ENCODE peak calls at places on chromosome 2, in five cellular contexts. L, C, K, H and M are unnamed samples.

GRCh38 chr2:224890407-224890806 is 151.9 kb downstream of the DOCK10 start:
- DNase-seq in L (no peak), K (no peak), C (no peak), H (no peak), M (no peak)

GRCh38 chr2:218605438-218605837 is 2.3 kb upstream of the PLCD4 start:
- DNase-seq in K (no peak), L (peak), C (peak), H (no peak), M (no peak)

GRCh38 chr2:11499081-11499743 is 33.3 kb upstream of the E2F6 start:
- DNase-seq in K (peak), C (no peak), H (no peak), L (no peak), M (no peak)

GRCh38 chr2:204842731-204843490 is 297.6 kb downstream of the PARD3B start:
- DNase-seq in H (peak), K (no peak), L (peak), C (peak), M (peak)

GRCh38 chr2:231069379-231070054 is 12.8 kb downstream of the PSMD1 start:
- DNase-seq in L (no peak), K (no peak), C (peak), H (no peak), M (no peak)

GRCh38 chr2:239223330-239224248 is 177.2 kb downstream of the HDAC4 start:
- DNase-seq in H (no peak), K (no peak), C (peak), L (no peak), M (peak)

GRCh38 chr2:174776223-174776622 is 12.0 kb upstream of the CHRNA1 start:
- DNase-seq in K (no peak), L (no peak), H (no peak), C (no peak), M (no peak)

GRCh38 chr2:241354668-241355658 is 1.1 kb upstream of the FARP2 start:
- DNase-seq in H (peak), L (peak), K (peak), C (peak), M (peak)

GRCh38 chr2:168559187-168559586 is 103.1 kb downstream of the CERS6 start:
- DNase-seq in L (no peak), C (no peak), K (no peak), H (peak), M (no peak)

GRCh38 chr2:79716266-79716665 is 203.4 kb downstream of the CTNNA2 start:
- DNase-seq in L (no peak), K (no peak), C (no peak), H (no peak), M (no peak)

GRCh38 chr2:54558976-54559410 is 102.9 kb downstream of the SPTBN1 start:
- DNase-seq in K (no peak), H (no peak), C (no peak), L (no peak), M (peak)

GRCh38 chr2:55710025-55710424 is 16.4 kb upstream of the PNPT1 start:
- DNase-seq in L (no peak), K (no peak), H (no peak), C (no peak), M (no peak)

GRCh38 chr2:133063792-133064191 is 393.8 kb upstream of the LYPD1 start:
- DNase-seq in K (peak), C (peak), L (peak), H (peak), M (no peak)

GRCh38 chr2:134799936-134800335 is 38.5 kb upstream of the ACMSD start:
- DNase-seq in H (no peak), L (no peak), K (no peak), C (no peak), M (no peak)

GRCh38 chr2:159553727-159554126 is 62.6 kb downstream of the BAZ2B start:
- DNase-seq in H (no peak), L (no peak), C (no peak), K (no peak), M (no peak)

GRCh38 chr2:218261424-218262273 is 834 bp downstream of the GPBAR1 start:
- DNase-seq in H (no peak), C (no peak), L (no peak), K (no peak), M (peak)

GRCh38 chr2:135965756-135966155 is 19.7 kb downstream of the DARS1 start:
- DNase-seq in C (no peak), L (no peak), H (no peak), K (no peak), M (no peak)

GRCh38 chr2:12017499-12018185 is 271.2 kb downstream of the LPIN1 start:
- DNase-seq in L (no peak), K (no peak), H (no peak), C (no peak), M (no peak)

GRCh38 chr2:64122358-64122757 is 21.9 kb downstream of the PELI1 start:
- DNase-seq in C (no peak), K (no peak), L (no peak), H (no peak), M (no peak)

GRCh38 chr2:29113027-29113686 is 2.1 kb upstream of the CLIP4 start:
- DNase-seq in C (peak), L (no peak), K (no peak), H (no peak), M (peak)

GRCh38 chr2:11784747-11785610 is 38.5 kb downstream of the LPIN1 start:
- DNase-seq in H (peak), L (peak), K (peak), C (peak), M (peak)

GRCh38 chr2:63545023-63545422 is 43.3 kb downstream of the WDPCP start:
- DNase-seq in L (no peak), K (no peak), C (no peak), H (no peak), M (no peak)

GRCh38 chr2:202161106-202161836 is 77.1 kb downstream of the SUMO1 start:
- DNase-seq in C (no peak), L (peak), H (no peak), K (no peak), M (no peak)

GRCh38 chr2:189657867-189658266 is 3.4 kb upstream of the ASNSD1 start:
- DNase-seq in H (no peak), L (no peak), K (no peak), C (no peak), M (peak)

GRCh38 chr2:104388296-104388695 is 465.6 kb upstream of the POU3F3 start:
- DNase-seq in C (peak), L (no peak), K (no peak), H (no peak), M (no peak)

GRCh38 chr2:16729901-16730300 is 64.3 kb upstream of the CYRIA start:
- DNase-seq in C (no peak), H (no peak), L (no peak), K (no peak), M (no peak)

GRCh38 chr2:157182204-157182709 is 75.2 kb upstream of the GALNT5 start:
- DNase-seq in K (no peak), H (no peak), L (no peak), C (no peak), M (no peak)

GRCh38 chr2:176814740-176815367 is 397.7 kb upstream of the HNRNPA3 start:
- DNase-seq in L (peak), H (peak), K (no peak), C (peak), M (peak)

GRCh38 chr2:113005030-113005509 is at the start of gene IL36A:
- DNase-seq in L (no peak), H (no peak), C (no peak), K (no peak), M (no peak)

GRCh38 chr2:46615555-46616487 is 136.5 kb downstream of the TMEM247 start:
- DNase-seq in C (peak), K (no peak), L (peak), H (peak), M (peak)

GRCh38 chr2:71787476-71788185 is 334.3 kb downstream of the DYSF start:
- DNase-seq in K (no peak), L (no peak), C (no peak), H (no peak), M (peak)

GRCh38 chr2:204776781-204777559 is 231.7 kb downstream of the PARD3B start:
- DNase-seq in C (peak), H (no peak), L (peak), K (no peak), M (no peak)

GRCh38 chr2:108813732-108814131 is 27.2 kb downstream of the CCDC138 start:
- DNase-seq in H (no peak), L (no peak), K (no peak), C (peak), M (no peak)

GRCh38 chr2:241908686-241909420 is 39.3 kb downstream of the RTP5 start:
- DNase-seq in C (no peak), K (no peak), L (no peak), H (no peak), M (peak)

GRCh38 chr2:95047629-95048510 is 22.4 kb downstream of the MAL start:
- DNase-seq in C (no peak), H (no peak), L (no peak), K (no peak), M (no peak)

GRCh38 chr2:98821629-98822135 is 90.8 kb upstream of the MGAT4A start:
- DNase-seq in K (no peak), L (no peak), C (no peak), H (no peak), M (no peak)

DNA sequence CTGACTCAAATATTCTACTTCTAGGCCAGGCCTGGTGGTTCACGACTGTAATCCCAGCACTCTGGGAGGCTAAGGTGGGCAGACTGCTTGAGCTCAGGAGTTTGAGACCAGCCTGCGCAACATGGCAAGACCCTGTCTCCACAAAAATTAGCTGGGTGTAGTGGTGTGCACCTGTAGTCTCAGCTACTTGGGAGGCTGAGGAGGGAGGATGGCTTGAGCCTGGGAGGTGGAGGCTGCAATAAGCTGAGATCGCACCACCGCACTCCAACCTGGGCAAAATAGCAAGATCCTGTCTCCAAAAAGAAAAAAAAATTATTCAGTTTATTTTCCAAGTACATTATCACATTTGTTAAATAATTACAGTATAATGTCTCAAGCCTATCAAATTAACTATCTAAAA is 7.3 kb downstream of the PPP3R1 start:
- DNase-seq in K (no peak), C (no peak), L (no peak), H (no peak), M (no peak)
- H3K4me2 ChIP-seq in K (no peak), C (no peak), L (no peak), H (no peak), M (no peak)

GRCh38 chr2:37215255-37215654 is 16.1 kb downstream of the CEBPZ start:
- DNase-seq in H (no peak), L (no peak), C (peak), K (no peak), M (no peak)
- H3K4me2 ChIP-seq in H (peak), L (no peak), C (no peak), K (no peak), M (no peak)

GRCh38 chr2:25948437-25948836 is 33.9 kb downstream of the KIF3C start:
- DNase-seq in K (no peak), L (no peak), H (no peak), C (no peak), M (no peak)
- H3K4me2 ChIP-seq in K (no peak), L (no peak), H (no peak), C (no peak), M (no peak)

GRCh38 chr2:120293123-120293990 is 40.7 kb downstream of the RALB start:
- DNase-seq in C (no peak), H (no peak), K (no peak), L (no peak), M (no peak)
- H3K4me2 ChIP-seq in C (no peak), H (no peak), K (no peak), L (peak), M (no peak)

GRCh38 chr2:237666606-237667005 is 39.2 kb downstream of the LRRFIP1 start:
- DNase-seq in C (no peak), L (no peak), K (no peak), H (no peak), M (no peak)
- H3K4me2 ChIP-seq in C (no peak), L (no peak), K (no peak), H (no peak), M (no peak)

DNA sequence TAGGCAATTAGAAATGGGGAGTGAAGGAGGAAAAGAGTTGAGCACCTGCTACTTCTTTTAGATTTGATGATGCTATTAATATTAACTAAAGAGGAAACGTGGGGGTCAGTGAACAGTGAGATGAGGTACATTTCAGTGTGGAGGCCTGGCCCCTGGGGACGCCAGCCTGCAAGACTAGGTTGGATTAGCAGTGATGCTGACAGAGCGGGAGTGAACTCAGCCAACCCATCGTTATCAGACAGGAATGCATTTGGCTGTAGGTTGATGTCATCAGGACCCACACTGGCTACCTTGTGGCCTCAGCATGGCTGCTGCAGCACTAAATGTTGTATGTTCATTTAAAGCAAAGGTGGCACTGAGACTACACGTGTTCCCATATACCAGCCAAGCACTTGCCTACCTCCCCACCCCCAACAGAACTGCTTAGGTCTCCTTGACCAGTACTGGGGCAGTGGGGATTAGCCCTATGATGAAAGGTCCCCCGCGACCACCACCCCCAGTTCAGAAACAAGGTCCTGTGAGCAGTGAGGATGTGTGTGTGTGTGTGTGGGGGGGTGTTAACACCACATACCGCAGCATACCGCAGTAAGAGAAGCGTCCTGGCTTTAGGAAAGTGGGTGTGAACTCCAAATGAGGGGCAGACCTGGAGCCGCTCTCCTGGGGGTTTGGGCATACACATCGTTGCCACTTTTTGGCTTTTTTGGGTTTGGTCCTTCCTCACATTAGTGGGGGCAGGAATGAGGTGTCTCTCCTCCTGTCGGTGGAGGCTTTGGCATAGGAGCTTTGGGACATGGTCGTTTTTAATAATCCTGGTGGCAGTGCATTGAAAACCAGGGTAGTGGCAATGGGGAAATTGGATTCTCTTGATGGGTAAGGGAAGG is 26.1 kb downstream of the DGKD start:
- DNase-seq in L (no peak), H (no peak), C (no peak), K (no peak), M (no peak)
- H3K4me2 ChIP-seq in L (no peak), H (peak), C (no peak), K (no peak), M (no peak)

GRCh38 chr2:164515030-164515429 is 106.3 kb downstream of the GRB14 start:
- DNase-seq in K (no peak), C (no peak), H (no peak), L (no peak), M (no peak)

GRCh38 chr2:164514491-164514890 is 106.8 kb downstream of the GRB14 start:
- DNase-seq in H (peak), C (peak), L (peak), K (no peak), M (no peak)

GRCh38 chr2:164515746-164516145 is 105.5 kb downstream of the GRB14 start:
- DNase-seq in L (no peak), K (no peak), C (no peak), H (no peak), M (no peak)

GRCh38 chr2:164510895-164511294 is 110.4 kb downstream of the GRB14 start:
- DNase-seq in C (no peak), H (no peak), K (no peak), L (no peak), M (no peak)

GRCh38 chr2:164511738-164512137 is 109.5 kb downstream of the GRB14 start:
- DNase-seq in H (no peak), C (no peak), K (no peak), L (no peak), M (no peak)
- H3K4me2 ChIP-seq in H (no peak), C (no peak), K (no peak), L (no peak), M (no peak)

GRCh38 chr2:86675611-86676015 is 44.5 kb upstream of the RMND5A start:
- DNase-seq in C (no peak), H (peak), L (peak), K (no peak), M (no peak)

GRCh38 chr2:86672027-86672545 is 48.0 kb upstream of the RMND5A start:
- DNase-seq in K (no peak), H (no peak), C (no peak), L (no peak), M (no peak)

GRCh38 chr2:86675104-86675503 is 45.0 kb upstream of the RMND5A start:
- DNase-seq in K (no peak), H (no peak), L (no peak), C (no peak), M (no peak)

GRCh38 chr2:86673011-86673410 is 47.1 kb upstream of the RMND5A start:
- DNase-seq in K (no peak), H (no peak), C (no peak), L (no peak), M (no peak)

GRCh38 chr2:86673976-86674670 is 46.0 kb upstream of the RMND5A start:
- DNase-seq in L (no peak), C (no peak), H (no peak), K (no peak), M (peak)
- H3K4me2 ChIP-seq in L (no peak), C (no peak), H (no peak), K (no peak), M (no peak)

GRCh38 chr2:40384714-40385113 is 67.2 kb downstream of the SLC8A1 start:
- DNase-seq in H (no peak), K (no peak), C (peak), L (peak), M (peak)
- H3K4me2 ChIP-seq in H (no peak), K (no peak), C (peak), L (peak), M (peak)